ENCODE peak calls at places on chromosomes 3 and 15, in ten cellular contexts. X, V, U, H, Y, O, R, T, D and A are unnamed samples.

GRCh38 chr3:60742606-60743145 is 508.6 kb downstream of the FHIT start:
- DNase-seq in D (no peak), Y (no peak), X (no peak), O (no peak), R (no peak), T (peak), V (peak), U (no peak), H (peak), A (no peak)

GRCh38 chr3:150059729-150060128 is 89.0 kb upstream of the PFN2 start:
- DNase-seq in X (no peak), Y (no peak), O (no peak), D (no peak), V (no peak), R (peak), T (no peak), U (no peak), H (peak), A (no peak)

GRCh38 chr3:194257916-194258668 is 93.0 kb downstream of the CPN2 start:
- DNase-seq in D (no peak), O (no peak), Y (no peak), V (no peak), X (no peak), H (no peak), U (no peak), R (no peak), T (no peak), A (no peak)

GRCh38 chr15:79059081-79059572 is 31.5 kb downstream of the RASGRF1 start:
- DNase-seq in T (no peak), R (no peak), U (no peak), V (no peak), Y (no peak), X (no peak), O (no peak), H (no peak), D (no peak), A (no peak)

GRCh38 chr3:124764746-124765145 is 34.5 kb downstream of the UMPS start:
- DNase-seq in T (no peak), D (peak), H (no peak), O (no peak), V (no peak), U (no peak), Y (no peak), X (no peak), R (no peak), A (no peak)

GRCh38 chr3:114525278-114525677 is 231.4 kb downstream of the TIGIT start:
- DNase-seq in T (no peak), H (no peak), Y (no peak), X (no peak), R (no peak), U (no peak), V (no peak), O (no peak), D (no peak), A (no peak)

GRCh38 chr3:13348671-13349396 is 71.3 kb downstream of the NUP210 start:
- DNase-seq in H (no peak), R (no peak), Y (no peak), T (no peak), D (no peak), O (no peak), V (no peak), X (no peak), U (no peak), A (no peak)

GRCh38 chr15:75203017-75203907 is 1.6 kb downstream of the C15orf39 start:
- DNase-seq in Y (no peak), D (no peak), O (no peak), V (peak), U (peak), X (peak), T (peak), H (no peak), R (no peak), A (no peak)

GRCh38 chr3:138834359-138835176 is at the start of gene PIK3CB:
- DNase-seq in R (peak), T (peak), V (peak), U (peak), D (peak), Y (peak), O (peak), X (peak), H (peak), A (peak)

GRCh38 chr3:44976002-44976815 is at the start of the genes EXOSC7 and ZDHHC3:
- DNase-seq in D (peak), U (peak), Y (peak), V (peak), R (peak), X (peak), T (peak), O (peak), H (peak), A (peak)